ENCODE peak calls at places on chromosomes 13 and 19, in six cellular contexts. I is effector CD4-positive, alpha-beta T cell; B is SHP77; O is right atrium auricular region; Z is astrocyte of the cerebellum; C is lower leg skin. D is an unnamed sample.

GRCh38 chr13:71417205-71417604 is 449.8 kb downstream of the DACH1 start:
- DNase-seq in I (no peak), B (no peak), O (no peak), Z (no peak), C (no peak), D (no peak)

GRCh38 chr13:110466261-110466660 is 95.3 kb downstream of the RAB20 start:
- DNase-seq in I (no peak), B (peak; percentile 46), O (no peak), Z (no peak), C (no peak), D (no peak)

GRCh38 chr19:47729468-47729798 is 15.9 kb upstream of the NOP53 start:
- DNase-seq in I (no peak), B (no peak), O (peak; percentile 77), Z (no peak), C (peak; percentile 60), D (peak; percentile 90)

GRCh38 chr19:44696939-44697669 is 1.8 kb upstream of the CEACAM16 start:
- DNase-seq in I (no peak), B (peak; percentile 85), O (no peak), Z (no peak), C (no peak), D (no peak)

GRCh38 chr13:98527526-98527925 is 49.4 kb downstream of the STK24 start:
- DNase-seq in I (no peak), B (no peak), O (no peak), Z (no peak), C (no peak), D (peak; percentile 58)

GRCh38 chr13:18946738-18947137 is 234.9 kb downstream of the TUBA3C start:
- DNase-seq in I (no peak), B (no peak), O (no peak), Z (no peak), C (no peak), D (no peak)

GRCh38 chr19:2199861-2200623 is 36.1 kb downstream of the PLEKHJ1 start:
- DNase-seq in I (no peak), B (no peak), O (no peak), Z (no peak), C (no peak), D (no peak)

GRCh38 chr19:47187797-47188196 is 43.2 kb downstream of the BBC3 start:
- DNase-seq in I (no peak), B (no peak), O (no peak), Z (no peak), C (no peak), D (no peak)

GRCh38 chr13:89380101-89380500 is 1708.9 kb downstream of the SLITRK5 start:
- DNase-seq in I (no peak), B (no peak), O (no peak), Z (no peak), C (no peak), D (no peak)

GRCh38 chr19:33496496-33496895 is 25.1 kb downstream of the PEPD start:
- DNase-seq in I (no peak), B (no peak), O (no peak), Z (no peak), C (no peak), D (peak; percentile 22)

GRCh38 chr19:53730391-53730790 is 93.7 kb downstream of the NLRP12 start:
- DNase-seq in I (no peak), B (no peak), O (no peak), Z (no peak), C (no peak), D (no peak)

GRCh38 chr13:98845726-98846125 is 93.3 kb upstream of the SLC15A1 start:
- DNase-seq in I (no peak), B (no peak), O (no peak), Z (no peak), C (no peak), D (no peak)

GRCh38 chr13:26887594-26887993 is 127.0 kb upstream of the GPR12 start:
- DNase-seq in I (no peak), B (no peak), O (no peak), Z (no peak), C (no peak), D (no peak)

GRCh38 chr19:30686911-30687566 is 314.9 kb downstream of the ZNF536 start:
- DNase-seq in I (no peak), B (no peak), O (no peak), Z (no peak), C (no peak), D (peak; percentile 4)

GRCh38 chr19:7326105-7326877 is 22.4 kb upstream of the ARHGEF18 start:
- DNase-seq in I (no peak), B (no peak), O (no peak), Z (no peak), C (no peak), D (peak; percentile 4)

GRCh38 chr13:22736768-22737092 is 444.0 kb upstream of the SGCG start:
- DNase-seq in I (no peak), B (no peak), O (no peak), Z (no peak), C (no peak), D (no peak)

GRCh38 chr13:20136781-20137703 is 23.8 kb downstream of the GJA3 start:
- DNase-seq in I (no peak), B (no peak), O (no peak), Z (no peak), C (no peak), D (peak; percentile 32)

GRCh38 chr19:47687906-47688305 is 25.3 kb upstream of the EHD2 start:
- DNase-seq in I (no peak), B (no peak), O (no peak), Z (no peak), C (no peak), D (no peak)

GRCh38 chr13:40271511-40271910 is 394.9 kb downstream of the FOXO1 start:
- DNase-seq in I (no peak), B (no peak), O (no peak), Z (no peak), C (no peak), D (no peak)

GRCh38 chr13:95385808-95386207 is 84.6 kb upstream of the ABCC4 start:
- DNase-seq in I (no peak), B (no peak), O (no peak), Z (no peak), C (no peak), D (peak; percentile 22)

GRCh38 chr19:46198756-46199155 is 30.8 kb upstream of the IGFL1 start:
- DNase-seq in I (no peak), B (no peak), O (no peak), Z (no peak), C (no peak), D (no peak)

GRCh38 chr19:8654591-8655339 is 24.3 kb downstream of the NFILZ start:
- DNase-seq in I (peak; percentile 51), B (peak; percentile 48), O (peak; percentile 60), Z (no peak), C (no peak), D (peak; percentile 72)

GRCh38 chr13:98482476-98483444 is 94.1 kb downstream of the STK24 start:
- DNase-seq in I (no peak), B (no peak), O (peak; percentile 75), Z (peak; percentile 42), C (peak; percentile 57), D (peak; percentile 94)

GRCh38 chr13:60384911-60385310 is 12.1 kb upstream of the TDRD3 start:
- DNase-seq in I (no peak), B (no peak), O (no peak), Z (no peak), C (no peak), D (no peak)

GRCh38 chr19:43439183-43440063 is 24.7 kb downstream of the TEX101 start:
- DNase-seq in I (peak; percentile 51), B (no peak), O (no peak), Z (no peak), C (no peak), D (no peak)

GRCh38 chr13:63327584-63327983 is 1911.9 kb upstream of the PCDH20 start:
- DNase-seq in I (no peak), B (no peak), O (no peak), Z (no peak), C (no peak), D (no peak)

GRCh38 chr13:29865934-29866333 is 15.5 kb upstream of the UBL3 start:
- DNase-seq in I (no peak), B (no peak), O (no peak), Z (no peak), C (no peak), D (no peak)

GRCh38 chr19:35029737-35030256 is 473 bp upstream of the SCN1B start:
- DNase-seq in I (no peak), B (no peak), O (no peak), Z (no peak), C (no peak), D (no peak)

GRCh38 chr19:33273881-33274662 is 28.3 kb downstream of the CEBPA start:
- DNase-seq in I (no peak), B (no peak), O (no peak), Z (no peak), C (no peak), D (no peak)

GRCh38 chr19:53057904-53058579 is 13.5 kb downstream of the ERVV-2 start:
- DNase-seq in I (no peak), B (no peak), O (no peak), Z (no peak), C (no peak), D (no peak)

GRCh38 chr13:97359181-97360057 is 74.5 kb upstream of the RAP2A start:
- DNase-seq in I (peak; percentile 38), B (peak; percentile 87), O (peak; percentile 74), Z (peak; percentile 69), C (peak; percentile 71), D (peak; percentile 84)

GRCh38 chr19:13212759-13213330 is 62.6 kb downstream of the IER2 start:
- DNase-seq in I (peak; percentile 66), B (peak; percentile 43), O (no peak), Z (no peak), C (peak; percentile 28), D (peak; percentile 72)

GRCh38 chr19:47331931-47332547 is at the start of gene C5AR2:
- DNase-seq in I (no peak), B (no peak), O (no peak), Z (no peak), C (peak; percentile 30), D (no peak)

GRCh38 chr19:29645911-29646310 is 19.4 kb upstream of the PLEKHF1 start:
- DNase-seq in I (no peak), B (no peak), O (peak; percentile 80), Z (no peak), C (peak; percentile 35), D (no peak)

GRCh38 chr13:51246411-51247298 is 24.5 kb downstream of the FAM124A start:
- DNase-seq in I (no peak), B (no peak), O (no peak), Z (no peak), C (no peak), D (peak; percentile 85)

GRCh38 chr13:29550589-29550988 is 44.9 kb downstream of the SLC7A1 start:
- DNase-seq in I (no peak), B (no peak), O (no peak), Z (peak; percentile 64), C (no peak), D (no peak)

GRCh38 chr19:9175326-9175725 is 3.5 kb upstream of the OR7D2 start:
- DNase-seq in I (no peak), B (no peak), O (no peak), Z (no peak), C (no peak), D (no peak)

D was measured in sigmoid colon.